ENCODE peak calls at places on chromosomes 4 and X, in six cellular contexts. K is heart left ventricle; F is M059J; L is AG10803; O is COR-L47; T is activated T-cell treated with anti-CD3 and anti-CD28 coated beads, Interleukin-2, amount 50 U/mL, for 72 hours. V is an unnamed sample.

GRCh38 chrX:143571521-143571920 is 54.2 kb upstream of the SPANXN3 start:
- DNase-seq in K (no peak), F (no peak), L (no peak), O (no peak), T (no peak), V (no peak)

GRCh38 chr4:84803720-84804119 is 162.8 kb downstream of the WDFY3 start:
- DNase-seq in K (no peak), F (peak), L (peak), O (no peak), T (no peak), V (no peak)

GRCh38 chr4:104025251-104025650 is 305.5 kb upstream of the TACR3 start:
- DNase-seq in K (no peak), F (no peak), L (no peak), O (no peak), T (no peak), V (no peak)

GRCh38 chr4:152515678-152516077 is 20.2 kb downstream of the FBXW7 start:
- DNase-seq in K (no peak), F (peak), L (peak), O (no peak), T (no peak), V (no peak)

GRCh38 chr4:182901337-182901736 is 15.8 kb downstream of the DCTD start:
- DNase-seq in K (no peak), F (no peak), L (no peak), O (no peak), T (no peak), V (no peak)

GRCh38 chr4:131764730-131765129 is 1384.4 kb upstream of the PCDH10 start:
- DNase-seq in K (no peak), F (no peak), L (no peak), O (no peak), T (no peak), V (peak)

GRCh38 chr4:5033266-5033945 is 14.1 kb upstream of the CYTL1 start:
- DNase-seq in K (peak), F (peak), L (peak), O (no peak), T (no peak), V (peak)

GRCh38 chr4:153684182-153685073 is at the start of gene TLR2:
- DNase-seq in K (peak), F (peak), L (no peak), O (no peak), T (peak), V (peak)

GRCh38 chr4:12360391-12360790 is 931.7 kb upstream of the HS3ST1 start:
- DNase-seq in K (no peak), F (no peak), L (no peak), O (no peak), T (no peak), V (no peak)

GRCh38 chr4:169208090-169208455 is 62.7 kb downstream of the SH3RF1 start:
- DNase-seq in K (no peak), F (no peak), L (no peak), O (no peak), T (no peak), V (no peak)

GRCh38 chr4:25650271-25650670 is 5.4 kb upstream of the SLC34A2 start:
- DNase-seq in K (no peak), F (no peak), L (no peak), O (no peak), T (no peak), V (no peak)

GRCh38 chr4:94897023-94897422 is 139.3 kb downstream of the BMPR1B start:
- DNase-seq in K (no peak), F (no peak), L (no peak), O (no peak), T (no peak), V (no peak)

GRCh38 chrX:115898382-115899001 is 272.1 kb upstream of the AGTR2 start:
- DNase-seq in K (no peak), F (peak), L (no peak), O (peak), T (no peak), V (peak)

GRCh38 chr4:140108243-140108642 is 45.7 kb downstream of the MAML3 start:
- DNase-seq in K (no peak), F (no peak), L (no peak), O (no peak), T (no peak), V (no peak)

GRCh38 chr4:66489783-66490452 is 819.6 kb upstream of the EPHA5 start:
- DNase-seq in K (no peak), F (peak), L (peak), O (no peak), T (no peak), V (no peak)

GRCh38 chrX:54921427-54922021 is 900 bp downstream of the TRO start:
- DNase-seq in K (peak), F (peak), L (peak), O (peak), T (peak), V (peak)

GRCh38 chr4:69831646-69832325 is 28.2 kb downstream of the SULT1E1 start:
- DNase-seq in K (peak), F (no peak), L (no peak), O (no peak), T (no peak), V (no peak)

GRCh38 chr4:124423160-124423559 is 289.4 kb downstream of the ANKRD50 start:
- DNase-seq in K (no peak), F (no peak), L (no peak), O (no peak), T (no peak), V (no peak)

GRCh38 chrX:56764153-56764974 is 35.3 kb downstream of the NBDY start:
- DNase-seq in K (peak), F (peak), L (peak), O (no peak), T (peak), V (peak)

GRCh38 chrX:96843566-96843965 is 40.1 kb upstream of the RPA4 start:
- DNase-seq in K (no peak), F (peak), L (no peak), O (no peak), T (no peak), V (no peak)

GRCh38 chrX:108582151-108582550 is 142.5 kb downstream of the COL4A5 start:
- DNase-seq in K (no peak), F (no peak), L (no peak), O (peak), T (no peak), V (no peak)

GRCh38 chrX:152450076-152450475 is 1.0 kb downstream of the GABRA3 start:
- DNase-seq in K (no peak), F (peak), L (no peak), O (no peak), T (no peak), V (no peak)